ENCODE peak calls at places on chromosomes 11 and 22, in nine cellular contexts. Q, R, K, I, B, F, Y, T and U are unnamed samples.

GRCh38 chr22:41762980-41763779 is 37.3 kb upstream of the CCDC134 start:
- DNase-seq in Q (peak; percentile 25), R (peak; percentile 11), K (peak; percentile 9), I (no peak), B (peak; percentile 37), F (no peak), Y (no peak), T (no peak), U (no peak)

GRCh38 chr11:35391922-35392813 is 27.2 kb downstream of the SLC1A2 start:
- DNase-seq in Q (peak; percentile 89), R (peak; percentile 82), K (peak; percentile 81), I (peak; percentile 87), B (peak; percentile 86), F (peak; percentile 86), Y (peak; percentile 67), T (peak; percentile 84), U (peak; percentile 79)

GRCh38 chr11:44992181-44992582 is 41.5 kb upstream of the TP53I11 start:
- DNase-seq in Q (no peak), R (no peak), K (no peak), I (no peak), B (no peak), F (no peak), Y (no peak), T (no peak), U (no peak)

GRCh38 chr11:64071849-64072248 is 36.1 kb downstream of the FLRT1 start:
- DNase-seq in Q (no peak), R (no peak), K (no peak), I (no peak), B (no peak), F (no peak), Y (no peak), T (no peak), U (no peak)

GRCh38 chr11:101509911-101510310 is 73.9 kb downstream of the TRPC6 start:
- DNase-seq in Q (no peak), R (no peak), K (no peak), I (no peak), B (no peak), F (no peak), Y (no peak), T (no peak), U (no peak)

GRCh38 chr11:100753562-100753961 is 66.5 kb downstream of the ARHGAP42 start:
- DNase-seq in Q (no peak), R (no peak), K (no peak), I (no peak), B (no peak), F (no peak), Y (no peak), T (no peak), U (no peak)

GRCh38 chr11:84501750-84502149 is 1125.4 kb downstream of the DLG2 start:
- DNase-seq in Q (no peak), R (no peak), K (no peak), I (no peak), B (no peak), F (no peak), Y (no peak), T (no peak), U (no peak)

GRCh38 chr11:133942594-133942993 is 14.2 kb downstream of the IGSF9B start:
- DNase-seq in Q (no peak), R (no peak), K (no peak), I (no peak), B (no peak), F (no peak), Y (no peak), T (no peak), U (no peak)

GRCh38 chr11:9600651-9601040 is 27.2 kb downstream of the WEE1 start:
- DNase-seq in Q (no peak), R (no peak), K (no peak), I (no peak), B (no peak), F (no peak), Y (no peak), T (peak; percentile 53), U (no peak)

GRCh38 chr11:103109818-103110388 is 677 bp downstream of the DYNC2H1 start:
- DNase-seq in Q (no peak), R (peak; percentile 26), K (peak; percentile 28), I (no peak), B (peak; percentile 34), F (peak; percentile 19), Y (peak; percentile 31), T (no peak), U (no peak)

GRCh38 chr11:63551889-63552266 is 11.3 kb downstream of the PLAAT2 start:
- DNase-seq in Q (no peak), R (no peak), K (no peak), I (no peak), B (no peak), F (no peak), Y (no peak), T (no peak), U (peak; percentile 38)

GRCh38 chr11:43943357-43943930 is 1.0 kb downstream of the C11orf96 start:
- DNase-seq in Q (no peak), R (no peak), K (peak; percentile 14), I (no peak), B (peak; percentile 34), F (no peak), Y (no peak), T (peak; percentile 17), U (no peak)

GRCh38 chr11:69912911-69913451 is 93.8 kb upstream of the FGF3 start:
- DNase-seq in Q (no peak), R (peak; percentile 20), K (no peak), I (peak; percentile 44), B (no peak), F (peak; percentile 26), Y (peak; percentile 17), T (peak; percentile 20), U (peak; percentile 69)

GRCh38 chr11:9771126-9771624 is 107.3 kb downstream of the SWAP70 start:
- DNase-seq in Q (no peak), R (no peak), K (no peak), I (no peak), B (no peak), F (no peak), Y (no peak), T (peak; percentile 26), U (no peak)

GRCh38 chr11:92717240-92717639 is 252.2 kb upstream of the MTNR1B start:
- DNase-seq in Q (no peak), R (no peak), K (no peak), I (no peak), B (no peak), F (no peak), Y (no peak), T (no peak), U (no peak)

GRCh38 chr11:120035756-120036155 is 102.2 kb downstream of the TRIM29 start:
- DNase-seq in Q (no peak), R (no peak), K (no peak), I (no peak), B (no peak), F (no peak), Y (no peak), T (no peak), U (peak; percentile 61)

GRCh38 chr11:33161120-33162005 is at the start of gene CSTF3:
- DNase-seq in Q (peak; percentile 98), R (peak; percentile 98), K (peak; percentile 99), I (peak; percentile 100), B (peak; percentile 99), F (peak; percentile 100), Y (peak; percentile 100), T (peak; percentile 98), U (peak; percentile 100)

GRCh38 chr22:19823191-19823590 is 31.5 kb downstream of the GNB1L start:
- DNase-seq in Q (no peak), R (no peak), K (no peak), I (peak; percentile 51), B (no peak), F (peak; percentile 8), Y (no peak), T (no peak), U (peak; percentile 69)

GRCh38 chr11:114321621-114322257 is 25.5 kb downstream of the NNMT start:
- DNase-seq in Q (no peak), R (peak; percentile 82), K (peak; percentile 33), I (no peak), B (peak; percentile 74), F (peak; percentile 42), Y (peak; percentile 68), T (peak; percentile 91), U (no peak)
- H3K27ac ChIP-seq in Q (no peak overlapping the region), R (no peak overlapping the region), K (no peak overlapping the region), I (no peak overlapping the region), B (no peak overlapping the region), F (peak overlapping the region; percentile 15), Y (peak overlapping the region; percentile 83), T (peak overlapping the region; percentile 37), U (peak overlapping the region; percentile 82)

GRCh38 chr11:24509114-24509513 is 12.3 kb downstream of the LUZP2 start:
- DNase-seq in Q (no peak), R (peak; percentile 37), K (no peak), I (no peak), B (peak; percentile 28), F (no peak), Y (no peak), T (peak; percentile 41), U (no peak)
- TF ChIP-seq CTCF in Q (no peak), R (no peak), K (peak; percentile 45), I (no peak), B (peak; percentile 30), F (no peak), Y (no peak), T (peak; percentile 57), U (no peak)

GRCh38 chr11:109956124-109956793 is 136.9 kb upstream of the ZC3H12C start:
- DNase-seq in Q (no peak), R (no peak), K (no peak), I (no peak), B (no peak), F (no peak), Y (no peak), T (no peak), U (no peak)
- H3K4me3 ChIP-seq in Q (no peak overlapping the region), R (no peak overlapping the region), K (no peak overlapping the region), I (no peak overlapping the region), B (no peak overlapping the region), F (no peak overlapping the region), Y (no peak overlapping the region), T (no peak overlapping the region), U (no peak overlapping the region)

GRCh38 chr22:30873086-30873650 is 95.4 kb downstream of the MORC2 start:
- DNase-seq in Q (no peak), R (no peak), K (no peak), I (no peak), B (no peak), F (no peak), Y (no peak), T (no peak), U (peak; percentile 38)

GRCh38 chr22:30875481-30876215 is 92.9 kb downstream of the MORC2 start:
- DNase-seq in Q (no peak), R (no peak), K (no peak), I (peak; percentile 37), B (no peak), F (no peak), Y (peak; percentile 19), T (no peak), U (peak; percentile 54)

GRCh38 chr22:30874431-30875370 is 93.9 kb downstream of the MORC2 start:
- DNase-seq in Q (no peak), R (no peak), K (no peak), I (peak; percentile 31), B (no peak), F (no peak), Y (no peak), T (no peak), U (no peak)

GRCh38 chr22:30872282-30873041 is 96.1 kb downstream of the MORC2 start:
- DNase-seq in Q (no peak), R (no peak), K (no peak), I (peak; percentile 33), B (no peak), F (no peak), Y (peak; percentile 11), T (no peak), U (peak; percentile 45)

DNA sequence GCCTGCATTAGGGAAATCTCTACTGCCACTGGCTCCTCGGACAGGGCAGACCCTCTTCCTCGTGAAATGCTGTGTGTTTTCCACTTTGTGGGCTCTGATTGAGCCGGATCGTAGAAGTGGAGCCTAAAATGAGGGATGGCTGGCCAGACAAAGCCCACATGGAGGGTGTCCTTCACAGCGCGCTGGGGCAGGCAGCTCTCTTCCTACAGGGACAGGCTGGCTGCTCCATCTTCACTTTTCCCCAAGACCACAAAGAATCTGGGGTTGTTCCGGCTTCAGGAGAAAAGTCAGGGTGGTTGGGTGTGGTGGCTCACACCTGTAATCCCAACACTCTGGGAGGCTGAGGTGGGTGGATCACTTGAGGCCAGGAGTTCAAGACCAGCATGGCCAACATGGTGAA is 94.9 kb downstream of the MORC2 start:
- DNase-seq in Q (no peak), R (no peak), K (no peak), I (peak; percentile 28), B (no peak), F (no peak), Y (no peak), T (no peak), U (no peak)
- H3K27ac ChIP-seq in Q (no peak overlapping the region), R (no peak overlapping the region), K (no peak overlapping the region), I (no peak overlapping the region), B (no peak overlapping the region), F (no peak overlapping the region), Y (no peak overlapping the region), T (no peak overlapping the region), U (no peak overlapping the region)